ENCODE peak calls at places on chromosome 11, in eight cellular contexts. One of them, this sample, is unnamed.

GRCh38 chr11:111530091-111530490 is 10.4 kb upstream of the LAYN start:
- DNase-seq in GM12878: no peak
- DNase-seq in HepG2: no peak
- DNase-seq in A549: no peak
- DNase-seq in HCT116: no peak
- DNase-seq in endothelial cell of umbilical vein: no peak
- DNase-seq in K562: no peak
- DNase-seq in H1: no peak
- DNase-seq in this sample: no peak

GRCh38 chr11:100010393-100010792 is 676.7 kb upstream of the ARHGAP42 start:
- DNase-seq in HCT116: no peak
- DNase-seq in endothelial cell of umbilical vein: no peak
- DNase-seq in H1: peak
- DNase-seq in K562: no peak
- DNase-seq in GM12878: no peak
- DNase-seq in HepG2: no peak
- DNase-seq in A549: no peak
- DNase-seq in this sample: peak

GRCh38 chr11:62539238-62539925 is 7.2 kb downstream of the AHNAK start:
- DNase-seq in H1: no peak
- DNase-seq in HepG2: no peak
- DNase-seq in A549: peak
- DNase-seq in endothelial cell of umbilical vein: peak
- DNase-seq in K562: peak
- DNase-seq in GM12878: no peak
- DNase-seq in HCT116: no peak
- DNase-seq in this sample: peak

GRCh38 chr11:132134322-132134721 is 763.9 kb downstream of the NTM start:
- DNase-seq in HepG2: no peak
- DNase-seq in H1: no peak
- DNase-seq in HCT116: no peak
- DNase-seq in K562: no peak
- DNase-seq in GM12878: no peak
- DNase-seq in endothelial cell of umbilical vein: no peak
- DNase-seq in A549: no peak
- DNase-seq in this sample: no peak

GRCh38 chr11:99739464-99740089 is 718.8 kb downstream of the CNTN5 start:
- DNase-seq in GM12878: no peak
- DNase-seq in HCT116: no peak
- DNase-seq in K562: peak
- DNase-seq in A549: peak
- DNase-seq in endothelial cell of umbilical vein: no peak
- DNase-seq in H1: peak
- DNase-seq in HepG2: peak
- DNase-seq in this sample: peak

GRCh38 chr11:116108161-116108560 is 603.9 kb upstream of the CADM1 start:
- DNase-seq in K562: no peak
- DNase-seq in GM12878: no peak
- DNase-seq in endothelial cell of umbilical vein: no peak
- DNase-seq in HepG2: no peak
- DNase-seq in H1: no peak
- DNase-seq in A549: no peak
- DNase-seq in HCT116: no peak
- DNase-seq in this sample: no peak

GRCh38 chr11:64661146-64661545 is 61.9 kb downstream of the NRXN2 start:
- DNase-seq in H1: no peak
- DNase-seq in endothelial cell of umbilical vein: no peak
- DNase-seq in HepG2: no peak
- DNase-seq in HCT116: no peak
- DNase-seq in A549: no peak
- DNase-seq in GM12878: no peak
- DNase-seq in K562: no peak
- DNase-seq in this sample: peak

GRCh38 chr11:45023065-45023365 is 72.3 kb upstream of the TP53I11 start:
- DNase-seq in K562: no peak
- DNase-seq in HepG2: no peak
- DNase-seq in GM12878: no peak
- DNase-seq in H1: no peak
- DNase-seq in HCT116: no peak
- DNase-seq in endothelial cell of umbilical vein: no peak
- DNase-seq in A549: no peak
- DNase-seq in this sample: no peak

GRCh38 chr11:126135182-126136176 is 72.8 kb upstream of the CDON start:
- DNase-seq in endothelial cell of umbilical vein: no peak
- DNase-seq in HCT116: no peak
- DNase-seq in K562: no peak
- DNase-seq in HepG2: peak
- DNase-seq in H1: no peak
- DNase-seq in A549: no peak
- DNase-seq in GM12878: no peak
- DNase-seq in this sample: no peak

GRCh38 chr11:71135112-71135511 is 117.3 kb downstream of the SHANK2 start:
- DNase-seq in H1: no peak
- DNase-seq in HepG2: no peak
- DNase-seq in A549: no peak
- DNase-seq in K562: no peak
- DNase-seq in HCT116: no peak
- DNase-seq in GM12878: no peak
- DNase-seq in endothelial cell of umbilical vein: no peak
- DNase-seq in this sample: no peak

GRCh38 chr11:88680806-88681205 is 343.3 kb upstream of the CTSC start:
- DNase-seq in H1: no peak
- DNase-seq in HepG2: no peak
- DNase-seq in A549: no peak
- DNase-seq in endothelial cell of umbilical vein: no peak
- DNase-seq in HCT116: peak
- DNase-seq in K562: no peak
- DNase-seq in GM12878: no peak
- DNase-seq in this sample: peak

GRCh38 chr11:10503217-10503616 is 37.8 kb downstream of the RNF141 start:
- DNase-seq in K562: no peak
- DNase-seq in HepG2: no peak
- DNase-seq in HCT116: no peak
- DNase-seq in H1: no peak
- DNase-seq in A549: no peak
- DNase-seq in endothelial cell of umbilical vein: no peak
- DNase-seq in GM12878: no peak
- DNase-seq in this sample: peak

GRCh38 chr11:90908074-90908473 is 685.2 kb upstream of the CHORDC1 start:
- DNase-seq in K562: no peak
- DNase-seq in A549: peak
- DNase-seq in GM12878: no peak
- DNase-seq in HCT116: no peak
- DNase-seq in HepG2: no peak
- DNase-seq in endothelial cell of umbilical vein: peak
- DNase-seq in H1: no peak
- DNase-seq in this sample: no peak
- TF ChIP-seq MAX in K562: no peak
- TF ChIP-seq MAX in A549: no peak
- TF ChIP-seq MAX in GM12878: no peak
- TF ChIP-seq MAX in HCT116: no peak
- TF ChIP-seq MAX in HepG2: no peak
- TF ChIP-seq MAX in endothelial cell of umbilical vein: no peak
- TF ChIP-seq MAX in H1: no peak
- TF ChIP-seq MAX in this sample: no peak

GRCh38 chr11:35083181-35084061 is 55.5 kb upstream of the CD44 start:
- DNase-seq in endothelial cell of umbilical vein: no peak
- DNase-seq in GM12878: peak
- DNase-seq in H1: no peak
- DNase-seq in HCT116: peak
- DNase-seq in K562: no peak
- DNase-seq in HepG2: no peak
- DNase-seq in A549: peak
- DNase-seq in this sample: peak
- TF ChIP-seq POLR2A in endothelial cell of umbilical vein: no peak
- TF ChIP-seq POLR2A in GM12878: peak
- TF ChIP-seq POLR2A in H1: no peak
- TF ChIP-seq POLR2A in HCT116: no peak
- TF ChIP-seq POLR2A in K562: no peak
- TF ChIP-seq POLR2A in HepG2: no peak
- TF ChIP-seq POLR2A in A549: no peak
- TF ChIP-seq POLR2A in this sample: no peak

GRCh38 chr11:74683279-74683871 is 47.9 kb downstream of the CHRDL2 start:
- DNase-seq in GM12878: no peak
- DNase-seq in HepG2: no peak
- DNase-seq in endothelial cell of umbilical vein: peak
- DNase-seq in HCT116: no peak
- DNase-seq in H1: no peak
- DNase-seq in K562: no peak
- DNase-seq in A549: no peak
- DNase-seq in this sample: no peak
- TF ChIP-seq MAX in GM12878: no peak
- TF ChIP-seq MAX in HepG2: no peak
- TF ChIP-seq MAX in endothelial cell of umbilical vein: no peak
- TF ChIP-seq MAX in HCT116: no peak
- TF ChIP-seq MAX in H1: no peak
- TF ChIP-seq MAX in K562: no peak
- TF ChIP-seq MAX in A549: no peak
- TF ChIP-seq MAX in this sample: no peak

GRCh38 chr11:117876341-117877119 is at the start of gene FXYD6:
- DNase-seq in GM12878: no peak
- DNase-seq in endothelial cell of umbilical vein: no peak
- DNase-seq in HepG2: no peak
- DNase-seq in K562: peak
- DNase-seq in HCT116: no peak
- DNase-seq in H1: no peak
- DNase-seq in A549: no peak
- DNase-seq in this sample: no peak
- TF ChIP-seq POLR2A in GM12878: no peak
- TF ChIP-seq POLR2A in endothelial cell of umbilical vein: no peak
- TF ChIP-seq POLR2A in HepG2: no peak
- TF ChIP-seq POLR2A in K562: no peak
- TF ChIP-seq POLR2A in HCT116: no peak
- TF ChIP-seq POLR2A in H1: no peak
- TF ChIP-seq POLR2A in A549: no peak
- TF ChIP-seq POLR2A in this sample: no peak

GRCh38 chr11:66011785-66012303 is at the start of gene CST6:
- DNase-seq in H1: no peak
- DNase-seq in endothelial cell of umbilical vein: no peak
- DNase-seq in GM12878: no peak
- DNase-seq in K562: no peak
- DNase-seq in HCT116: no peak
- DNase-seq in A549: no peak
- DNase-seq in HepG2: no peak
- DNase-seq in this sample: no peak

GRCh38 chr11:66013762-66014100 is 1.9 kb downstream of the CST6 start:
- DNase-seq in HepG2: no peak
- DNase-seq in H1: no peak
- DNase-seq in K562: no peak
- DNase-seq in HCT116: no peak
- DNase-seq in endothelial cell of umbilical vein: no peak
- DNase-seq in GM12878: no peak
- DNase-seq in A549: no peak
- DNase-seq in this sample: no peak

GRCh38 chr11:66011239-66011784 is 496 bp upstream of the CST6 start:
- DNase-seq in endothelial cell of umbilical vein: no peak
- DNase-seq in HepG2: no peak
- DNase-seq in A549: no peak
- DNase-seq in HCT116: peak
- DNase-seq in K562: no peak
- DNase-seq in GM12878: no peak
- DNase-seq in H1: no peak
- DNase-seq in this sample: no peak

GRCh38 chr11:66012371-66012945 is 650 bp downstream of the CST6 start:
- DNase-seq in GM12878: no peak
- DNase-seq in K562: no peak
- DNase-seq in endothelial cell of umbilical vein: no peak
- DNase-seq in H1: no peak
- DNase-seq in HCT116: no peak
- DNase-seq in HepG2: no peak
- DNase-seq in A549: no peak
- DNase-seq in this sample: no peak

DNA sequence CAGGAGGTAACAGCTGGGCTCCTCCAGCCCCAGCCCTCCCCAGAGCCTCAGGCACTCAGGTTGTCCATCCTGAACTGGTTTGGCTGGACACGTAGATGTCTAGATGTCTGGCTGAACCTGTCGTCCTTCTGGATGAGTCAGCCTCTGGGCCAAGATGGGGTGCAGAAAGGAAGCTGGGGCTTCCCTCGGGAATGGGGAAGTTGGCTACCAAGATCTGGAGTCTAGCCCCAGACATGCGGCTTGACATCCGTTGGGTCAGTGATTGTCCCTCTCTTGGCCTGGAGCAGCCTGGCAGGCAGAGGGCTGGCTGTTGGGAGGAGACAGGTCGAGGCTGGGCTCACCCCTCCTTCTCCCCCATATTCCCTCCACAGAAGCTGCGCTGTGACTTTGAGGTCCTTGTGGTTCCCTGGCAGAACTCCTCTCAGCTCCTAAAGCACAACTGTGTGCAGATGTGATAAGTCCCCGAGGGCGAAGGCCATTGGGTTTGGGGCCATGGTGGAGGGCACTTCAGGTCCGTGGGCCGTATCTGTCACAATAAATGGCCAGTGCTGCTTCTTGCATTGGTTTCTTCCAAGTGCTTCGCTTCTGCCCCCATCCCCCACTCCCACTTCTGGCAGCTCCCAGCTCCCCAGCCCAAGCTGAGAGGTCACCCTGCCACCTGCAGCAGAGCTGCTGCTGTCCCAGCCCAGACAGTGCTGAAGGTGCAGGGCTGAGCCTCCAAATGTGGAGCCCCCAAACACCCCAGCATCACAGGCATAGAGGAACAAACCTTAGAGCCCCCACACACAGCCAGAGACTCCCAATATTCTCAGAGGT is 1.3 kb downstream of the CST6 start:
- DNase-seq in A549: no peak
- DNase-seq in HCT116: no peak
- DNase-seq in endothelial cell of umbilical vein: no peak
- DNase-seq in GM12878: no peak
- DNase-seq in H1: no peak
- DNase-seq in K562: peak
- DNase-seq in HepG2: no peak
- DNase-seq in this sample: peak
- TF ChIP-seq MAX in A549: no peak
- TF ChIP-seq MAX in HCT116: no peak
- TF ChIP-seq MAX in endothelial cell of umbilical vein: no peak
- TF ChIP-seq MAX in GM12878: no peak
- TF ChIP-seq MAX in H1: no peak
- TF ChIP-seq MAX in K562: peak
- TF ChIP-seq MAX in HepG2: no peak
- TF ChIP-seq MAX in this sample: no peak